ENCODE peak calls at places on chromosomes 3 and 15, in four cellular contexts. F is K562, J is IMR-90, A is GM12878. Y is an unnamed sample.

GRCh38 chr15:32652178-32652577 is 10.7 kb downstream of the SCG5 start:
- DNase-seq in F (no peak), J (no peak), A (no peak), Y (no peak)

GRCh38 chr3:194574639-194575483 is 58.4 kb downstream of the TMEM44 start:
- DNase-seq in A (no peak), F (peak), J (peak), Y (no peak)

GRCh38 chr3:62723171-62723570 is 152.0 kb downstream of the CADPS start:
- DNase-seq in A (no peak), J (no peak), F (no peak), Y (no peak)

GRCh38 chr3:142888484-142889262 is at the start of gene PCOLCE2:
- DNase-seq in F (peak), A (no peak), J (no peak), Y (no peak)

GRCh38 chr3:159604151-159604581 is 384.5 kb upstream of the IL12A start:
- DNase-seq in F (no peak), A (no peak), J (peak), Y (no peak)

GRCh38 chr3:7309707-7310106 is 448.8 kb downstream of the GRM7 start:
- DNase-seq in A (no peak), J (no peak), F (no peak), Y (no peak)

GRCh38 chr3:127775398-127776109 is 46.8 kb downstream of the MGLL start:
- DNase-seq in F (no peak), J (peak), A (no peak), Y (no peak)

GRCh38 chr3:175066617-175067415 is 207.7 kb downstream of the NAALADL2 start:
- DNase-seq in A (no peak), J (no peak), F (no peak), Y (no peak)

GRCh38 chr15:74179983-74180688 is 6.6 kb downstream of the ISLR start:
- DNase-seq in J (peak), A (no peak), F (no peak), Y (no peak)

GRCh38 chr15:82999905-83000671 is 11.4 kb downstream of the C15orf40 start:
- DNase-seq in J (peak), A (peak), F (peak), Y (no peak)

GRCh38 chr15:28079313-28079969 is 19.7 kb downstream of the OCA2 start:
- DNase-seq in A (no peak), F (no peak), J (no peak), Y (no peak)

GRCh38 chr15:70596354-70597055 is 166.9 kb downstream of the UACA start:
- DNase-seq in A (no peak), J (peak), F (no peak), Y (no peak)

GRCh38 chr15:83209333-83209732 is 1.7 kb upstream of the HDGFL3 start:
- DNase-seq in A (no peak), J (no peak), F (no peak), Y (no peak)

GRCh38 chr15:73240864-73241499 is 127.8 kb downstream of the HCN4 start:
- DNase-seq in J (peak), A (peak), F (peak), Y (no peak)

GRCh38 chr3:152835311-152836102 is 576 bp downstream of the P2RY1 start:
- DNase-seq in J (peak), F (peak), A (no peak), Y (peak)
- TF ChIP-seq CHD1 in J (no peak), F (no peak), A (no peak), Y (no peak)

DNA sequence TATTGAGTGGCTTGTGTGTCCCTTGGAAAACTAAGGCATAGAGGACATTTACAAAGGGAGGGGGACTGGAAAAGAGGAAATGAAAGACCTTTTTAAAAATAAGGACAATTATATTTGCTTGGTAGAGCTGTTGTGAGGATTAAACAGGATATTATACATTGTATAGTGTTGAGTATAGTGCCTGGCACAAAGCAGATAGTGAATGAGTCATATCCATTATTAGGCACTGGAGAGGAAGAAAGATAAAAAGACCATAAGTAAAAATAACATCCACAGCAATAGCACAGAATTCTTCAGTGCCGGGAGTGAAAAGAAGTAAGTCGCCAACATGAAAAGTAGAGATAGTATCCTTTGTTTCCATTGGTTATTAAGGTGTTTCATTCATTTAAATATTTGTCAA is 623.3 kb downstream of the PDCD6IP start:
- DNase-seq in F (no peak), A (no peak), J (no peak), Y (no peak)
- TF ChIP-seq CHD1 in F (no peak), A (no peak), J (no peak), Y (no peak)

DNA sequence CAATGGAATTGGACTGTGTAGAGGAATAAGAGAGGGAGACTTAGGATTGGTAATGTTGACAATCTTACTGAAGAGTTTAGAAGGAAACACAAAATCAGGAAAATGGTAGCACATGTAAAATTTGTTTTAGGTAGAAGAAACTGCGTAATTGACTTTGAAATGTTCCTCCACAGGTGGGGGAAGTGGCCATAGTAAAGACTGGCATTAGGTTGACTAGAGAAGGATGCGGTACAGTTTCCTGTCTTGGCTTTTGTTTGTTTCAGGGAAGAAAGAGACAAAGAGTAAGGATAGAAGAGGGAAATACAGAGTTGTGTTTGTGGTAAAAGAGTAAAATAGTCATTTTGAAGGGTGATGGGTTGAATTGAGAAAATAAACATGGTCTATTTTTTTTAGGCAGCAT is 253.6 kb upstream of the ZNF717 start:
- DNase-seq in J (no peak), A (no peak), F (no peak), Y (no peak)
- TF ChIP-seq CHD1 in J (no peak), A (no peak), F (no peak), Y (no peak)

DNA sequence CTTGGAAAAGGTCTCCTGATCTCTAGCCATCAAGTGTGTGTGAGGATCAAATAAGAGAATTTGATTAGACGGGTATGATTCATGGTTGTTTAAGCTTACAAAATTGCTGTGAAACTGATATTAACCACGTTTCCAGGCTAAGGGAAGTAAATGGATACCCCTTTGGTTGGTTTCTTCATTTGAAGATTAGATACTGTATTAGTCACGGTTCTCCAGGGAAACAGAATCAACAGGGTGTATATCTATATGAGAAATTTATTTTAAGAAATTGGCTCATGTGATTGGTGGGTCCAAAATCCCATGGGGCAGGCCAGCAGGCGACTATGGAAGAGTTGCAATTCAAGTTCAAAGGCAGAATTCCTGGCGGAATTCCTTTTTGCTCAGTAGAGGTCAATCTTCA is 112.7 kb upstream of the SELENOK start:
- DNase-seq in F (no peak), J (no peak), A (no peak), Y (no peak)
- TF ChIP-seq CHD1 in F (no peak), J (no peak), A (no peak), Y (no peak)

DNA sequence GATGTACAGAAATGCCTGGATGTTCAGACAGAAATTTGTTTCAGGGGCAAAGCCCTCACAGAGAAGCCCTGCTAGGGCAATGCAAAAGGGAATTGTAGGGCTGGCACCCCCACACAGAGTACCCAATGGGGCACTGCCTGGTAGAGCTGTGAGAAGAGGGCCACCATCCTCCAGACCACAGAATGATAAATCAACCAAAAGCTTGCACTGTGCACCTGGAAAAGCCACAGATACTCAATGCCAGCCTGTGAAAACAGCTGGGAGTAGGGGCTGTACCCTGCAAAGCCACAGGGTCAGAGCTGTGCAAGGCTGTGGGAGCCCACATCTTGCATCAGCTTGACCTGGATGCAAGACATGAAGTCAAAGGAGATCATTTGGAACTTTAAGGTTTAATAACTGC is 477.9 kb upstream of the NECTIN3 start:
- DNase-seq in F (no peak), J (no peak), A (no peak), Y (no peak)
- TF ChIP-seq CHD1 in F (no peak), J (no peak), A (no peak), Y (no peak)

DNA sequence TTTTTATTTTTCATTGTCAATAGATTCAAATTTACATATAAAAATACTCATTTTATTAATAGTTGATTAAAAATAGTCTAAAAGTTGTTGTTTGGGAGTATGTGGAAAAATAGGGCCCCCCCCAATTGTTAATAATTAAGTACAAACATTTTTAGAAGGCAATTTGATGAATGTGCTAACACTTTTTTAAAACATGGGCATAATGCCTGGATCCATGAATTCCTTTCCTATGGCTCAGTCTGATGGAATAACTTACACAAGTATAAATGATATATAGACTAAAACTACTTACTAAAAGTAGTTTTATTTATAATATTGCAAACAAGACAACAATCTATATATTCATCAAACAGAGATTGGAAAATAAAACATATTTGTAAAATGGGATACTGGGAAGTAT is 247.3 kb upstream of the LRRN1 start:
- DNase-seq in J (no peak), A (no peak), F (no peak), Y (no peak)
- TF ChIP-seq CHD1 in J (no peak), A (no peak), F (no peak), Y (no peak)

GRCh38 chr15:77991029-77991406 is 86.5 kb downstream of the TBC1D2B start:
- DNase-seq in J (no peak), A (no peak), F (no peak), Y (no peak)
- TF ChIP-seq CHD1 in J (no peak), A (no peak), F (no peak), Y (no peak)

GRCh38 chr3:144444546-144444945 is 472.9 kb downstream of the DIPK2A start:
- DNase-seq in A (no peak), F (no peak), J (no peak), Y (no peak)

GRCh38 chr3:144444061-144444460 is 472.4 kb downstream of the DIPK2A start:
- DNase-seq in A (no peak), J (no peak), F (no peak), Y (no peak)
- TF ChIP-seq CHD1 in A (no peak), J (no peak), F (no peak), Y (no peak)

GRCh38 chr3:113441051-113441770 is at the start of gene CFAP44:
- DNase-seq in A (no peak), F (no peak), J (peak), Y (peak)
- TF ChIP-seq CHD1 in A (no peak), F (no peak), J (no peak), Y (no peak)